ENCODE peak calls at places on chromosomes 1 and 21, in five cellular contexts. M is GM06990, W is uterus, Y is mucosa of descending colon, O is Panc1. Q is an unnamed sample.

GRCh38 chr1:160781914-160782689 is 13.9 kb upstream of the LY9 start:
- DNase-seq in W (no peak), Y (peak), M (peak), O (no peak), Q (no peak)

GRCh38 chr1:216531308-216532239 is 108.3 kb upstream of the USH2A start:
- DNase-seq in M (no peak), W (no peak), O (no peak), Y (peak), Q (no peak)

GRCh38 chr21:46569071-46569470 is 35.8 kb downstream of the S100B start:
- DNase-seq in Y (no peak), W (no peak), O (no peak), M (no peak), Q (no peak)

GRCh38 chr1:235601087-235601486 is 48.5 kb downstream of the GNG4 start:
- DNase-seq in O (no peak), Y (peak), M (no peak), W (no peak), Q (no peak)

GRCh38 chr1:214862421-214862820 is 220.1 kb upstream of the KCNK2 start:
- DNase-seq in M (no peak), W (no peak), Y (no peak), O (no peak), Q (no peak)

GRCh38 chr21:37407719-37408455 is 41.3 kb downstream of the DYRK1A start:
- DNase-seq in M (peak), O (no peak), Y (no peak), W (no peak), Q (no peak)

GRCh38 chr1:160622885-160623633 is 23.8 kb downstream of the SLAMF1 start:
- DNase-seq in W (no peak), M (no peak), Y (no peak), O (no peak), Q (no peak)

GRCh38 chr1:108816049-108816882 is 40.6 kb downstream of the AKNAD1 start:
- DNase-seq in O (peak), M (no peak), W (peak), Y (peak), Q (peak)

GRCh38 chr1:177996957-177997356 is 27.1 kb upstream of the SEC16B start:
- DNase-seq in Y (no peak), O (no peak), M (no peak), W (no peak), Q (no peak)

GRCh38 chr1:169466259-169467230 is 19.2 kb downstream of the SLC19A2 start:
- DNase-seq in O (no peak), Y (peak), M (no peak), W (peak), Q (no peak)

GRCh38 chr1:40309374-40310128 is 7.5 kb downstream of the COL9A2 start:
- DNase-seq in Y (no peak), M (no peak), W (no peak), O (no peak), Q (peak)

GRCh38 chr1:189103956-189104355 is 1373.7 kb downstream of the BRINP3 start:
- DNase-seq in W (no peak), M (no peak), Y (no peak), O (no peak), Q (no peak)

GRCh38 chr1:102120910-102121309 is 124.2 kb upstream of the OLFM3 start:
- DNase-seq in Y (no peak), M (no peak), W (no peak), O (no peak), Q (no peak)

GRCh38 chr1:43819354-43819753 is 112.0 kb downstream of the ST3GAL3 start:
- DNase-seq in W (no peak), Y (no peak), M (no peak), O (no peak), Q (no peak)

GRCh38 chr1:234554157-234554477 is 55.9 kb downstream of the IRF2BP2 start:
- DNase-seq in O (no peak), Y (no peak), M (no peak), W (peak), Q (no peak)

GRCh38 chr1:175364424-175365076 is 172.0 kb upstream of the KIAA0040 start:
- DNase-seq in M (peak), O (no peak), Y (no peak), W (no peak), Q (no peak)

GRCh38 chr1:159054427-159054826 is 22.1 kb downstream of the AIM2 start:
- DNase-seq in O (no peak), Y (no peak), W (no peak), M (no peak), Q (no peak)

GRCh38 chr1:32969556-32969955 is 4.9 kb upstream of the RNF19B start:
- DNase-seq in O (no peak), W (no peak), M (no peak), Y (no peak), Q (no peak)

GRCh38 chr1:32977546-32978087 is 13.0 kb upstream of the RNF19B start:
- DNase-seq in Y (no peak), M (no peak), O (no peak), W (no peak), Q (no peak)

GRCh38 chr1:32971576-32971975 is 7.0 kb upstream of the RNF19B start:
- DNase-seq in W (no peak), Y (no peak), O (no peak), M (no peak), Q (no peak)

GRCh38 chr1:32971156-32971555 is 6.5 kb upstream of the RNF19B start:
- DNase-seq in Y (no peak), O (no peak), M (no peak), W (no peak), Q (no peak)

DNA sequence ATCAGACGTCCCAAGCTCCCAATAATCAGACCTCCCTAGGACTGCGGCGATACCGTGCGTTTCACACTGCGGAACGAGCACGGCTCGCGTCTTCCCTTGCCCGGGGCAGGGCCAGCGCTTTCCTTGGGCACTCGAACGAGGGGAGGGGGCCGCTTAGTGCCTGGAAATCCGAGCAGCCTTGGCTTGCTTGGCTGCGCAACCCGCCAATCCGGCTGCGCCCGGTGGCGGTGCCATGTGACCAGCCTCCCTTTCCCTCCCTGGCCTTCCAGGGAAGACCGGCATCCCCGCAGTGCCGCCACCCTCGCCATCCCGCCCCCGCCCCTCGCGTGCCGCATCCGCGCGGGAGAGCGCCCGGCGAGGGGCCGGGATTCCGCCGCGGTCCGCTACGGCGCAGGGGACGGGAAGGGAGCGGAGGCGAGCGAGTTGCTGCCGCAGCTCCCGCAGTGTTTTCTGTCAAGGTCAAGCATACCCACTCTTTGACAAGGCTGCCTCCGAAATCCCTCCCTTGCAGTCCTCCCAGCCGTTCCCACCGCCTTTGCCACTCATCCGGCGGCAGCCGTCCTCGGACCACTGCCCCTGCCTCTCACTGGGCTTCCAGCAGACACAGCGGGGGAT is 8.3 kb upstream of the RNF19B start:
- DNase-seq in W (peak), Y (peak), O (no peak), M (no peak), Q (no peak)
- H3K4me3 ChIP-seq in W (peak), Y (no peak), O (peak), M (peak), Q (peak)

GRCh38 chr1:10980094-10980577 is 32.3 kb upstream of the TARDBP start:
- DNase-seq in W (peak), M (no peak), Y (peak), O (no peak), Q (no peak)
- TF ChIP-seq CTCF in W (peak), M (peak), Y (no peak), O (no peak), Q (peak)

GRCh38 chr1:147479864-147480564 is 61.3 kb upstream of the BCL9 start:
- DNase-seq in M (no peak), Y (no peak), W (no peak), O (no peak), Q (no peak)

GRCh38 chr1:147478556-147478955 is 62.7 kb upstream of the BCL9 start:
- DNase-seq in O (no peak), M (no peak), Y (no peak), W (no peak), Q (no peak)

GRCh38 chr1:147475488-147475887 is 65.8 kb upstream of the BCL9 start:
- DNase-seq in W (no peak), M (no peak), Y (no peak), O (no peak), Q (no peak)

GRCh38 chr1:147480565-147480935 is 60.8 kb upstream of the BCL9 start:
- DNase-seq in Y (no peak), M (no peak), O (no peak), W (no peak), Q (no peak)
- H3K4me3 ChIP-seq in Y (no peak), M (no peak), O (no peak), W (no peak), Q (no peak)

GRCh38 chr1:2537785-2538115 is 7.7 kb upstream of the HES5 start:
- DNase-seq in W (no peak), Y (no peak), O (no peak), M (no peak), Q (no peak)

GRCh38 chr1:2538376-2538775 is 8.3 kb upstream of the HES5 start:
- DNase-seq in O (no peak), M (no peak), Y (no peak), W (no peak), Q (no peak)

GRCh38 chr1:2540816-2541492 is 10.9 kb upstream of the HES5 start:
- DNase-seq in M (no peak), O (no peak), W (no peak), Y (no peak), Q (no peak)

GRCh38 chr1:2538872-2539271 is 8.8 kb upstream of the HES5 start:
- DNase-seq in W (no peak), Y (no peak), M (no peak), O (no peak), Q (no peak)

GRCh38 chr1:2539312-2539907 is 9.3 kb upstream of the HES5 start:
- DNase-seq in Y (peak), W (no peak), M (no peak), O (no peak), Q (no peak)
- TF ChIP-seq CTCF in Y (no peak), W (no peak), M (peak), O (peak), Q (peak)

GRCh38 chr1:152047954-152048640 is 11.3 kb upstream of the S100A11 start:
- DNase-seq in W (peak), O (peak), M (peak), Y (peak), Q (peak)
- H3K4me3 ChIP-seq in W (peak), O (peak), M (peak), Y (no peak), Q (peak)

Q was measured in epithelial cell of proximal tubule.